ENCODE peak calls at places on chromosomes 4 and X, in nine cellular contexts. L, N, B, I, H, T, X, E and C are unnamed samples.

GRCh38 chr4:174091130-174091529 is 192.3 kb downstream of the FBXO8 start:
- DNase-seq in L (no peak), N (no peak), B (no peak), I (no peak), H (no peak), T (no peak), X (no peak), E (no peak), C (no peak)

GRCh38 chrX:1389181-1389992 is 2.5 kb downstream of the SLC25A6 start:
- DNase-seq in L (no peak), N (no peak), B (no peak), I (no peak), H (no peak), T (no peak), X (no peak), E (no peak), C (no peak)

GRCh38 chr4:20418865-20419451 is 167.3 kb downstream of the SLIT2 start:
- DNase-seq in L (peak), N (no peak), B (no peak), I (peak), H (peak), T (peak), X (peak), E (no peak), C (peak)

GRCh38 chr4:93828332-93828829 is at the start of gene ATOH1:
- DNase-seq in L (peak), N (peak), B (peak), I (peak), H (no peak), T (no peak), X (peak), E (peak), C (no peak)

GRCh38 chrX:21691512-21692018 is 33.4 kb upstream of the KLHL34 start:
- DNase-seq in L (no peak), N (no peak), B (no peak), I (no peak), H (no peak), T (no peak), X (peak), E (no peak), C (no peak)

GRCh38 chr4:120007171-120007894 is 59.3 kb downstream of the MAD2L1 start:
- DNase-seq in L (no peak), N (no peak), B (no peak), I (no peak), H (peak), T (peak), X (peak), E (no peak), C (peak)

GRCh38 chrX:72604705-72605104 is 32.1 kb upstream of the HDAC8 start:
- DNase-seq in L (no peak), N (no peak), B (no peak), I (no peak), H (no peak), T (no peak), X (no peak), E (no peak), C (no peak)

GRCh38 chr4:65195002-65195401 is 475.3 kb downstream of the EPHA5 start:
- DNase-seq in L (no peak), N (no peak), B (no peak), I (no peak), H (no peak), T (no peak), X (no peak), E (no peak), C (no peak)

GRCh38 chr4:119788334-119789266 is 160.0 kb upstream of the PDE5A start:
- DNase-seq in L (no peak), N (no peak), B (no peak), I (no peak), H (no peak), T (no peak), X (no peak), E (no peak), C (no peak)

GRCh38 chr4:14855719-14856075 is 146.6 kb upstream of the CPEB2 start:
- DNase-seq in L (no peak), N (no peak), B (no peak), I (no peak), H (no peak), T (no peak), X (no peak), E (no peak), C (no peak)

GRCh38 chrX:153226344-153227190 is 47.5 kb downstream of the MAGEA1 start:
- DNase-seq in L (peak), N (peak), B (no peak), I (peak), H (peak), T (peak), X (peak), E (peak), C (peak)

GRCh38 chr4:134585972-134586371 is 384.4 kb upstream of the PABPC4L start:
- DNase-seq in L (no peak), N (no peak), B (no peak), I (no peak), H (no peak), T (peak), X (no peak), E (no peak), C (no peak)

GRCh38 chr4:81631958-81632439 is 160.3 kb upstream of the RASGEF1B start:
- DNase-seq in L (peak), N (no peak), B (no peak), I (peak), H (peak), T (peak), X (peak), E (no peak), C (peak)

GRCh38 chr4:41307633-41308032 is 50.9 kb downstream of the UCHL1 start:
- DNase-seq in L (no peak), N (no peak), B (no peak), I (no peak), H (no peak), T (peak), X (no peak), E (no peak), C (no peak)

GRCh38 chrX:7689791-7690412 is 153.1 kb upstream of the VCX start:
- DNase-seq in L (no peak), N (no peak), B (no peak), I (no peak), H (no peak), T (no peak), X (peak), E (no peak), C (no peak)

GRCh38 chrX:123859409-123859827 is 435 bp upstream of the XIAP start:
- DNase-seq in L (no peak), N (no peak), B (peak), I (no peak), H (no peak), T (no peak), X (no peak), E (peak), C (no peak)

GRCh38 chr4:115927382-115927781 is 814.0 kb upstream of the NDST4 start:
- DNase-seq in L (no peak), N (no peak), B (no peak), I (no peak), H (no peak), T (no peak), X (no peak), E (no peak), C (no peak)

GRCh38 chrX:131330735-131331134 is 41.6 kb upstream of the IGSF1 start:
- DNase-seq in L (no peak), N (no peak), B (no peak), I (no peak), H (no peak), T (no peak), X (no peak), E (no peak), C (no peak)

GRCh38 chrX:13123857-13124345 is 79.5 kb upstream of the FAM9C start:
- DNase-seq in L (no peak), N (no peak), B (no peak), I (peak), H (peak), T (peak), X (no peak), E (no peak), C (no peak)

GRCh38 chr4:113564493-113564892 is 197.0 kb downstream of the CAMK2D start:
- DNase-seq in L (no peak), N (no peak), B (no peak), I (no peak), H (no peak), T (no peak), X (no peak), E (no peak), C (no peak)

GRCh38 chrX:11180571-11180970 is 69.4 kb downstream of the HCCS start:
- DNase-seq in L (no peak), N (no peak), B (no peak), I (no peak), H (no peak), T (no peak), X (peak), E (no peak), C (no peak)

GRCh38 chr4:98260047-98260578 is 1.1 kb upstream of the RAP1GDS1 start:
- DNase-seq in L (peak), N (peak), B (peak), I (no peak), H (no peak), T (no peak), X (no peak), E (peak), C (peak)

GRCh38 chrX:108224727-108225455 is 133.3 kb downstream of the ATG4A start:
- DNase-seq in L (peak), N (no peak), B (no peak), I (peak), H (peak), T (peak), X (no peak), E (no peak), C (peak)

GRCh38 chr4:128776794-128777216 is 32.7 kb upstream of the JADE1 start:
- DNase-seq in L (peak), N (peak), B (peak), I (peak), H (peak), T (peak), X (peak), E (peak), C (peak)

GRCh38 chrX:148290041-148290440 is 210.4 kb upstream of the AFF2 start:
- DNase-seq in L (no peak), N (no peak), B (no peak), I (no peak), H (peak), T (no peak), X (no peak), E (no peak), C (no peak)

GRCh38 chr4:101306225-101306624 is 41.1 kb downstream of the PPP3CA start:
- DNase-seq in L (peak), N (no peak), B (no peak), I (no peak), H (no peak), T (no peak), X (peak), E (no peak), C (no peak)

GRCh38 chr4:155578726-155579385 is 87.8 kb upstream of the GUCY1A1 start:
- DNase-seq in L (no peak), N (no peak), B (no peak), I (no peak), H (peak), T (peak), X (no peak), E (no peak), C (peak)

GRCh38 chr4:90069151-90069550 is 58.0 kb upstream of the CCSER1 start:
- DNase-seq in L (no peak), N (no peak), B (no peak), I (no peak), H (no peak), T (no peak), X (peak), E (no peak), C (no peak)

GRCh38 chrX:36803151-36803550 is 205.0 kb upstream of the FAM47C start:
- DNase-seq in L (no peak), N (no peak), B (no peak), I (no peak), H (no peak), T (no peak), X (no peak), E (no peak), C (no peak)

GRCh38 chrX:55007633-55008032 is 7.5 kb downstream of the APEX2 start:
- DNase-seq in L (no peak), N (no peak), B (peak), I (peak), H (peak), T (peak), X (peak), E (peak), C (peak)

GRCh38 chr4:125368161-125368560 is 53.4 kb downstream of the FAT4 start:
- DNase-seq in L (no peak), N (no peak), B (no peak), I (no peak), H (peak), T (peak), X (no peak), E (no peak), C (peak)

GRCh38 chr4:104629601-104630000 is 134.9 kb upstream of the CXXC4 start:
- DNase-seq in L (no peak), N (no peak), B (no peak), I (no peak), H (no peak), T (no peak), X (no peak), E (no peak), C (no peak)

GRCh38 chr4:8316911-8317351 is 47.4 kb downstream of the HTRA3 start:
- DNase-seq in L (no peak), N (no peak), B (no peak), I (no peak), H (no peak), T (no peak), X (no peak), E (no peak), C (no peak)

GRCh38 chr4:177441061-177441802 is 1.0 kb downstream of the AGA start:
- DNase-seq in L (no peak), N (peak), B (peak), I (peak), H (peak), T (peak), X (peak), E (no peak), C (peak)

GRCh38 chr4:15659768-15660394 is 4.7 kb upstream of the FBXL5 start:
- DNase-seq in L (no peak), N (no peak), B (no peak), I (no peak), H (peak), T (peak), X (peak), E (no peak), C (peak)

GRCh38 chr4:76192221-76192620 is 21.4 kb downstream of the SCARB2 start:
- DNase-seq in L (no peak), N (no peak), B (no peak), I (no peak), H (no peak), T (no peak), X (no peak), E (no peak), C (no peak)

GRCh38 chrX:7062276-7062675 is 85.2 kb upstream of the STS start:
- DNase-seq in L (no peak), N (no peak), B (no peak), I (peak), H (peak), T (peak), X (no peak), E (no peak), C (peak)

GRCh38 chr4:2390146-2390545 is 28.3 kb downstream of the ZFYVE28 start:
- DNase-seq in L (no peak), N (no peak), B (no peak), I (no peak), H (no peak), T (no peak), X (no peak), E (no peak), C (no peak)

GRCh38 chr4:2389691-2390090 is 28.8 kb downstream of the ZFYVE28 start:
- DNase-seq in L (no peak), N (no peak), B (no peak), I (no peak), H (no peak), T (no peak), X (no peak), E (no peak), C (no peak)

GRCh38 chr4:2387205-2387604 is 31.2 kb downstream of the ZFYVE28 start:
- DNase-seq in L (no peak), N (no peak), B (no peak), I (no peak), H (no peak), T (no peak), X (no peak), E (no peak), C (no peak)

GRCh38 chr4:2387829-2388228 is 30.6 kb downstream of the ZFYVE28 start:
- DNase-seq in L (no peak), N (no peak), B (no peak), I (no peak), H (no peak), T (no peak), X (no peak), E (no peak), C (no peak)

DNA sequence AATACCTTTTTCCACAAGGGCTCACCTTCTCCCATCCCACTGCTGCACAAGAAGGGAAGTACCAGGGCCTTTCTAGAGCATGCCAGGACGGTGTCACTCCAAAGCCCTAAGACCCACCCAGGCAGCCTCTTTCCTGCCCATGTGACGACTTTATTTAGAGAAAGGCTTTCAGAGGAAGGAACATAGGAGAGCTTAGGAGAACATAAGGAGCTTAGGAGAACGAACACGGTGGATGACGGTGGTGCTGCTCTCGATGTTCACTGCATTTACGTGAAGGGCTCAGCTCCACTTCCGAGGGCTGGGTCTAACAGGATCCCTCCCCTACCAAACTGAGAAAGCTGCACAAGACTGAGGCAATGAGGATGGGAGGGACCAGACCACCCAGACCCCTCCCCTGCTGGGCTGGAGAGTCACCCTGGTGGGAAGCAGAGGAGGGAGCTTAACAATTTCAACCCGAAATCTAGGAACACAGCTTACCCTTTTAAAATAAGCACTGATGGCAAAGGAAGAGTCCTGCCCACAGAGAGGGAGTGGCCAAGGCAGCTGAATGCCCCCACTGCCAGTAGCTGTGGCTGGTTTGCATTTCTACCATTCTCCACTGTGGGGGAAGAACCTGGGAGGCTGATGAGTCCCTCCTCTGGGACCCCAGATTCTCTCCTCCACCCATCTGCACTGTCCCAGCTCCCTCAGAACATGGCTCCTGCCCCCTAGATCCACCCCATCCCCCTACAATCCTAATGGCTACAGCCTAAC is 29.8 kb downstream of the ZFYVE28 start:
- DNase-seq in L (no peak), N (no peak), B (no peak), I (no peak), H (peak), T (peak), X (no peak), E (no peak), C (peak)
- TF ChIP-seq CTCF in L (no peak), N (no peak), B (no peak), I (no peak), H (no peak), T (no peak), X (no peak), E (no peak), C (no peak)

GRCh38 chrX:17738737-17739535 is 1.6 kb downstream of the SCML1 start:
- DNase-seq in L (no peak), N (no peak), B (no peak), I (no peak), H (peak), T (no peak), X (no peak), E (no peak), C (peak)
- H3K4me3 ChIP-seq in L (peak), N (peak), B (peak), I (peak), H (peak), T (peak), X (peak), E (peak), C (peak)

DNA sequence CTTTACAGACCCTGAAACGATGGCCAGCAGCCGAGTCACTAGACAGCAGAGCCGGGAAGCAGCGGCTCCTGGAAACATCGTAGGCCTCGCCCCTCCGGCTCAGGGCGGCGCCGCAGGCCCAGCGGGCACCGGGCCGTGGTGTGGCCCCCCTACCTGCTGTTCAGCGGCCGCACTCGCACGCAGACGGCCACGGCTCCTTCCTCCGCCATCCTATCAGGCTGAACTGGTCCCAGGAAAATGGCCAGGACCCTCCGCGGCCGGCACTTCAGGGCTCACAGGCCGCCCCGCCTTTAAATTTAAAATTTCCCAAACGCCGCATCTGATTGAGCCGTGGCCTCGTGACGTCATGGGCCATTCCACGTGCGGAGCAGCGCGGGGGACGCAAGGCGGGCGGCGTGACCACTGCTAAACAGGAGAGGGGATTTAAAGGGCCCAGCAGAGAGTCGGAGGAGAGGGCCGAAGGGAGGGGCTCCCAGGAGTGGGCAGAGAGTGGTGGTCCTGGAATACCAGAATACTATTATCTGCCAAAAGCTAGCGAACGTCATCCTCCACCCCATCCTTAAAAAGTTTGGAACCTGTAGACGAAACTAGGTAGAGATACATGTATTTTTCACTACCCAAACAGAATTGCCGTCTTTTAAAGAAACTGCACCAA is at the start of gene CENPE:
- DNase-seq in L (peak), N (peak), B (peak), I (peak), H (peak), T (peak), X (peak), E (peak), C (peak)
- TF ChIP-seq CTCF in L (no peak), N (no peak), B (no peak), I (no peak), H (no peak), T (no peak), X (no peak), E (no peak), C (no peak)

GRCh38 chr4:33850503-33850902 is 2393.8 kb downstream of the ARAP2 start:
- DNase-seq in L (no peak), N (no peak), B (no peak), I (no peak), H (no peak), T (no peak), X (peak), E (no peak), C (peak)
- H3K4me3 ChIP-seq in L (no peak), N (no peak), B (no peak), I (no peak), H (no peak), T (no peak), X (no peak), E (no peak), C (no peak)

GRCh38 chr4:145887241-145887964 is 51.2 kb downstream of the ZNF827 start:
- DNase-seq in L (no peak), N (no peak), B (no peak), I (no peak), H (peak), T (peak), X (no peak), E (no peak), C (peak)
- TF ChIP-seq CTCF in L (peak), N (no peak), B (no peak), I (no peak), H (peak), T (no peak), X (no peak), E (no peak), C (peak)

DNA sequence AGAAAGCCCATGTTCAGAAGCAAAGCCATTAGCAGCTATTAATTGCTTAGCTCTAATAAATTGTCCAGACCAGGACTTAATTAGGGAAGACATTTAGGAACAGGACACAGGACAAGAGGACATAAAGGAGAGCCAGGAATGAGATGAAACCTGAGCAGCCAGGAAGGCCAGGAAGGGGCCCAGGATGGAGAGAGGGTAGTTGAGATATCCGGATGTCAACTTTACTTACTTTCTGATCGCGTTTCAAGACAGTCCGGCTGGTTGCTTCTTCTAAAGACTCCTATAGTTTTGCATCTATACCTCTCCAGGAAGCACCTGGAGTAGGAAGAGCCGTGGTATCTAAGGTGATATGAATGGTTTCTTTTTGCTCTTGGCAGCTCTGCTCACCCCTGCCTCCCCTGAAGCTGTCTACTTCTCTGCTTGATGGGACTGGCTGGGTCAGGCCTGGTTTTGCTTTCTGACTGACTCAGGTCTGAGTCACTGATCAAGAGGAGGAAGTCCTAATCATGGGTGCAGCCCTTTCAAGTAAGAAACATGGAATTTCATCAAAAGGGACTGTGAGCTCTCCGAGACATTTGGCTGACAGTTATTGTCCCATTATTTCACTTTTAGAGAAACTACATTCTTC is 733.3 kb downstream of the RPA4 start:
- DNase-seq in L (no peak), N (no peak), B (no peak), I (peak), H (peak), T (peak), X (peak), E (no peak), C (peak)
- H3K4me3 ChIP-seq in L (no peak), N (no peak), B (no peak), I (no peak), H (no peak), T (no peak), X (peak), E (no peak), C (no peak)